ENCODE peak calls at places on chromosome 11, in seven cellular contexts. H is fibroblast of pulmonary artery; O is AG10803; B is CD8-positive, alpha-beta T cell; W is astrocyte of the spinal cord; Q is OCI-LY7; D is kidney. M is an unnamed sample.

GRCh38 chr11:118907749-118908106 is 18.0 kb downstream of the BCL9L start:
- DNase-seq in H (no peak), O (peak; percentile 52), B (no peak), W (no peak), Q (no peak), D (no peak), M (peak; percentile 51)

GRCh38 chr11:71934213-71934612 is 5.4 kb downstream of the RNF121 start:
- DNase-seq in H (no peak), O (no peak), B (no peak), W (no peak), Q (no peak), D (no peak), M (no peak)

GRCh38 chr11:129323896-129324522 is 51.6 kb upstream of the BARX2 start:
- DNase-seq in H (peak; percentile 49), O (peak; percentile 76), B (no peak), W (peak; percentile 22), Q (no peak), D (no peak), M (peak; percentile 58)

GRCh38 chr11:59713745-59714144 is at the start of gene OR10V1:
- DNase-seq in H (no peak), O (no peak), B (no peak), W (no peak), Q (no peak), D (no peak), M (no peak)

GRCh38 chr11:35402751-35403454 is 16.5 kb downstream of the SLC1A2 start:
- DNase-seq in H (no peak), O (no peak), B (no peak), W (no peak), Q (no peak), D (no peak), M (no peak)

GRCh38 chr11:70233034-70233433 is 29.9 kb downstream of the FADD start:
- DNase-seq in H (no peak), O (no peak), B (no peak), W (no peak), Q (no peak), D (no peak), M (no peak)

GRCh38 chr11:70569173-70569890 is 171.0 kb downstream of the CTTN start:
- DNase-seq in H (no peak), O (no peak), B (no peak), W (no peak), Q (no peak), D (peak; percentile 70), M (no peak)

GRCh38 chr11:46260161-46260560 is 17.3 kb upstream of the CREB3L1 start:
- DNase-seq in H (no peak), O (no peak), B (no peak), W (no peak), Q (no peak), D (no peak), M (no peak)

GRCh38 chr11:19715373-19715772 is 2.7 kb downstream of the NAV2 start:
- DNase-seq in H (peak; percentile 81), O (peak; percentile 82), B (no peak), W (peak; percentile 69), Q (no peak), D (no peak), M (peak; percentile 96)

GRCh38 chr11:27239305-27239942 is 123.6 kb downstream of the CCDC34 start:
- DNase-seq in H (no peak), O (peak; percentile 95), B (no peak), W (peak; percentile 57), Q (no peak), D (no peak), M (peak; percentile 94)

GRCh38 chr11:6259638-6260019 is at the start of gene CCKBR:
- DNase-seq in H (no peak), O (no peak), B (peak; percentile 8), W (no peak), Q (no peak), D (peak; percentile 75), M (no peak)

GRCh38 chr11:117696489-117696888 is 100.5 kb downstream of the DSCAML1 start:
- DNase-seq in H (no peak), O (no peak), B (no peak), W (no peak), Q (no peak), D (no peak), M (no peak)

GRCh38 chr11:27934830-27935145 is 173.2 kb downstream of the KIF18A start:
- DNase-seq in H (peak; percentile 93), O (peak; percentile 97), B (no peak), W (peak; percentile 95), Q (no peak), D (no peak), M (peak; percentile 93)

GRCh38 chr11:122714484-122714883 is 59.0 kb downstream of the UBASH3B start:
- DNase-seq in H (no peak), O (no peak), B (no peak), W (no peak), Q (peak; percentile 50), D (no peak), M (no peak)

GRCh38 chr11:122714021-122714420 is 58.5 kb downstream of the UBASH3B start:
- DNase-seq in H (no peak), O (no peak), B (no peak), W (no peak), Q (no peak), D (no peak), M (no peak)

GRCh38 chr11:122709042-122709760 is 53.7 kb downstream of the UBASH3B start:
- DNase-seq in H (peak; percentile 53), O (peak; percentile 87), B (no peak), W (peak; percentile 78), Q (no peak), D (no peak), M (peak; percentile 82)

GRCh38 chr11:122711362-122711761 is 55.8 kb downstream of the UBASH3B start:
- DNase-seq in H (no peak), O (no peak), B (no peak), W (no peak), Q (no peak), D (no peak), M (no peak)

GRCh38 chr11:122711831-122712378 is 56.4 kb downstream of the UBASH3B start:
- DNase-seq in H (peak; percentile 57), O (peak; percentile 66), B (no peak), W (peak; percentile 75), Q (peak; percentile 45), D (no peak), M (no peak)
- H3K4me3 ChIP-seq in H (no peak overlapping the region), O (no peak overlapping the region), B (no peak overlapping the region), W (no peak overlapping the region), Q (no peak overlapping the region), D (no peak overlapping the region), M (no peak overlapping the region)

GRCh38 chr11:113730887-113731726 is 25.0 kb upstream of the TMPRSS5 start:
- DNase-seq in H (peak; percentile 72), O (peak; percentile 65), B (no peak), W (peak; percentile 77), Q (peak; percentile 7), D (no peak), M (peak; percentile 66)
- TF ChIP-seq CTCF in H (peak; percentile 57), O (peak; percentile 82), B (no peak), W (peak; percentile 74), Q (peak; percentile 51), D (peak; percentile 27), M (peak; percentile 63)

GRCh38 chr11:128116447-128117240 is 470.7 kb downstream of the ETS1 start:
- DNase-seq in H (peak; percentile 18), O (no peak), B (no peak), W (peak; percentile 7), Q (no peak), D (no peak), M (peak; percentile 44)
- H3K4me3 ChIP-seq in H (no peak overlapping the region), O (no peak overlapping the region), B (no peak overlapping the region), W (no peak overlapping the region), Q (no peak overlapping the region), D (no peak overlapping the region), M (no peak overlapping the region)

GRCh38 chr11:80782135-80782885 is 1341.5 kb upstream of the TENM4 start:
- DNase-seq in H (no peak), O (no peak), B (no peak), W (no peak), Q (no peak), D (no peak), M (no peak)
- TF ChIP-seq CTCF in H (no peak), O (no peak), B (no peak), W (no peak), Q (no peak), D (no peak), M (no peak)

DNA sequence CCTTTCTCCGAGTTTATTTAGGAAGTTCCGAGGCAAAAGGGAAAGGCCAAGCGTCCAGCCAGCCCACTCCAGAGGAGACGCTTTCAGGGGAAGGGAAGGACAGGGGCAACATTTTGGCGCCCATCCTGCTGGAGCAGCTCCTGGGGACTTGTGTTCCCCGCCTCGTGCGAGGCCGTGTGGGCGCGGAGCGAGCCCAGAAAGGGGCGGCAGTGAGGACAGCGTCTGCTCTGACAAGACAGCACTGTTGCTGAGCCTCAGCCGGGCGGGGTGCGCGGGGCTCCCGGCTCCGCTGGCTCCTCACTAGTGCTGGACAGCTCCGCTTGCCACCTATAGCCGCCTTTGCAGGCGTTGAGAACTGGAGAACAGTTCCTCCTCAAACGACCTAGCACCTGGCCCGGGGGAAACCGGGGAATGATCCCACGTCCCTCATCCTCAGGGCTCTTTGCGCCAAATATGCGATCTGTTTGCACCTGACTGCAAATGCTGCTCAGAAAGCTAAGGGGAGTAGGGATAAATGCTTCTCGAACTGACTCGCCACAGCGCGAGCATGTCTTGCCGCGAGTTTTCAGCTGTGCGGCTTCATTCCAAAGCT is 722 bp upstream of the GUCY1A2 start:
- DNase-seq in H (peak; percentile 80), O (peak; percentile 57), B (no peak), W (peak; percentile 84), Q (no peak), D (peak; percentile 91), M (peak; percentile 67)
- H3K4me3 ChIP-seq in H (peak overlapping the region; percentile 58), O (peak overlapping the region; percentile 53), B (no peak overlapping the region), W (peak overlapping the region; percentile 45), Q (no peak overlapping the region), D (peak overlapping the region; percentile 33), M (peak overlapping the region; percentile 30)

DNA sequence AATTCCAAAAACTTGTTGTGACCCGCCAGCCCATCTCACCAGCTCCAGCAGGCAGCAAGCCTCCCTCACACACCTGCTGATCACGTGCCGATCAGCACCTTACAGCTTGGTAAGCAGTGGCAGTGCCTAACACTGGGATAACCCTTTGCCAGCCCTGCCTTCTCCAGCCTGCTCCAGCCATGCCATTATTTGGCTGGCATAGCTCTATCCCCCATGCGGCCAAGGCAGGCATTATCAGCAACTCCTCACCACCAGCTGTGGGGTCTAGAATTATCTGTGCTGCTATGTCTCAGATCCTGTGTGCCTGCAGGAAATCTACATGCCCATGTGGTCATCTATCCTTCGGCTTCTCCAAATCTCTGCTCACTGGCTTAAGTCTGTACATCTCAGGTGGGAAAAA is 215.0 kb downstream of the ST3GAL4 start:
- DNase-seq in H (no peak), O (no peak), B (no peak), W (no peak), Q (no peak), D (peak; percentile 10), M (no peak)
- TF ChIP-seq CTCF in H (no peak), O (no peak), B (no peak), W (no peak), Q (no peak), D (no peak), M (no peak)